ENCODE peak calls at places on chromosomes 2 and 18, in ten cellular contexts. One of them, this sample, is unnamed.

GRCh38 chr2:28717339-28717758 is 34.3 kb upstream of the PPP1CB start:
- DNase-seq in neural progenitor cell: no peak
- DNase-seq in astrocyte: peak; percentile 65
- DNase-seq in colonic mucosa: peak; percentile 24
- DNase-seq in heart right ventricle: peak; percentile 68
- DNase-seq in CD8-positive, alpha-beta T cell: no peak
- DNase-seq in heart left ventricle: no peak
- DNase-seq in A549: peak; percentile 55
- DNase-seq in PC-9: peak; percentile 60
- DNase-seq in cardiac muscle cell: no peak
- DNase-seq in this sample: no peak

GRCh38 chr2:192151848-192152247 is 42.9 kb downstream of the TMEFF2 start:
- DNase-seq in neural progenitor cell: no peak
- DNase-seq in astrocyte: peak; percentile 98
- DNase-seq in colonic mucosa: no peak
- DNase-seq in heart right ventricle: no peak
- DNase-seq in CD8-positive, alpha-beta T cell: no peak
- DNase-seq in heart left ventricle: no peak
- DNase-seq in A549: no peak
- DNase-seq in PC-9: no peak
- DNase-seq in cardiac muscle cell: no peak
- DNase-seq in this sample: no peak

GRCh38 chr2:101704046-101704466 is 6.5 kb downstream of the MAP4K4 start:
- DNase-seq in neural progenitor cell: no peak
- DNase-seq in astrocyte: peak; percentile 74
- DNase-seq in colonic mucosa: no peak
- DNase-seq in heart right ventricle: no peak
- DNase-seq in CD8-positive, alpha-beta T cell: peak; percentile 24
- DNase-seq in heart left ventricle: no peak
- DNase-seq in A549: peak; percentile 32
- DNase-seq in PC-9: no peak
- DNase-seq in cardiac muscle cell: no peak
- DNase-seq in this sample: no peak

GRCh38 chr2:153870308-153870707 is 1.4 kb upstream of the GALNT13 start:
- DNase-seq in neural progenitor cell: peak; percentile 34
- DNase-seq in astrocyte: no peak
- DNase-seq in colonic mucosa: no peak
- DNase-seq in heart right ventricle: no peak
- DNase-seq in CD8-positive, alpha-beta T cell: no peak
- DNase-seq in heart left ventricle: no peak
- DNase-seq in A549: peak; percentile 66
- DNase-seq in PC-9: no peak
- DNase-seq in cardiac muscle cell: peak; percentile 50
- DNase-seq in this sample: no peak

GRCh38 chr2:134689303-134689702 is 29.5 kb downstream of the TMEM163 start:
- DNase-seq in neural progenitor cell: no peak
- DNase-seq in astrocyte: no peak
- DNase-seq in colonic mucosa: no peak
- DNase-seq in heart right ventricle: no peak
- DNase-seq in CD8-positive, alpha-beta T cell: no peak
- DNase-seq in heart left ventricle: no peak
- DNase-seq in A549: no peak
- DNase-seq in PC-9: no peak
- DNase-seq in cardiac muscle cell: no peak
- DNase-seq in this sample: no peak

GRCh38 chr2:141630531-141630930 is 500.3 kb downstream of the LRP1B start:
- DNase-seq in neural progenitor cell: no peak
- DNase-seq in astrocyte: no peak
- DNase-seq in colonic mucosa: no peak
- DNase-seq in heart right ventricle: no peak
- DNase-seq in CD8-positive, alpha-beta T cell: no peak
- DNase-seq in heart left ventricle: no peak
- DNase-seq in A549: no peak
- DNase-seq in PC-9: no peak
- DNase-seq in cardiac muscle cell: no peak
- DNase-seq in this sample: no peak

GRCh38 chr2:19776941-19777514 is 124.8 kb downstream of the TTC32 start:
- DNase-seq in neural progenitor cell: no peak
- DNase-seq in astrocyte: no peak
- DNase-seq in colonic mucosa: no peak
- DNase-seq in heart right ventricle: no peak
- DNase-seq in CD8-positive, alpha-beta T cell: no peak
- DNase-seq in heart left ventricle: no peak
- DNase-seq in A549: no peak
- DNase-seq in PC-9: no peak
- DNase-seq in cardiac muscle cell: no peak
- DNase-seq in this sample: no peak

GRCh38 chr2:204544961-204545860 is at the start of gene PARD3B:
- DNase-seq in neural progenitor cell: peak; percentile 84
- DNase-seq in astrocyte: peak; percentile 56
- DNase-seq in colonic mucosa: peak; percentile 76
- DNase-seq in heart right ventricle: peak; percentile 37
- DNase-seq in CD8-positive, alpha-beta T cell: no peak
- DNase-seq in heart left ventricle: peak; percentile 81
- DNase-seq in A549: peak; percentile 57
- DNase-seq in PC-9: peak; percentile 76
- DNase-seq in cardiac muscle cell: peak; percentile 85
- DNase-seq in this sample: no peak

GRCh38 chr2:162029287-162029901 is 44.6 kb downstream of the DPP4 start:
- DNase-seq in neural progenitor cell: no peak
- DNase-seq in astrocyte: peak; percentile 26
- DNase-seq in colonic mucosa: no peak
- DNase-seq in heart right ventricle: peak; percentile 30
- DNase-seq in CD8-positive, alpha-beta T cell: no peak
- DNase-seq in heart left ventricle: no peak
- DNase-seq in A549: no peak
- DNase-seq in PC-9: peak; percentile 40
- DNase-seq in cardiac muscle cell: no peak
- DNase-seq in this sample: no peak

GRCh38 chr2:203763425-203764272 is 57.2 kb downstream of the CD28 start:
- DNase-seq in neural progenitor cell: no peak
- DNase-seq in astrocyte: no peak
- DNase-seq in colonic mucosa: no peak
- DNase-seq in heart right ventricle: no peak
- DNase-seq in CD8-positive, alpha-beta T cell: no peak
- DNase-seq in heart left ventricle: no peak
- DNase-seq in A549: no peak
- DNase-seq in PC-9: no peak
- DNase-seq in cardiac muscle cell: no peak
- DNase-seq in this sample: no peak

GRCh38 chr2:41698787-41699422 is 348.9 kb upstream of the PKDCC start:
- DNase-seq in neural progenitor cell: peak; percentile 70
- DNase-seq in astrocyte: no peak
- DNase-seq in colonic mucosa: no peak
- DNase-seq in heart right ventricle: peak; percentile 43
- DNase-seq in CD8-positive, alpha-beta T cell: peak; percentile 14
- DNase-seq in heart left ventricle: peak; percentile 66
- DNase-seq in A549: peak; percentile 33
- DNase-seq in PC-9: peak; percentile 13
- DNase-seq in cardiac muscle cell: peak; percentile 49
- DNase-seq in this sample: no peak

GRCh38 chr2:2731885-2732284 is 400.8 kb upstream of the MYT1L start:
- DNase-seq in neural progenitor cell: no peak
- DNase-seq in astrocyte: no peak
- DNase-seq in colonic mucosa: no peak
- DNase-seq in heart right ventricle: no peak
- DNase-seq in CD8-positive, alpha-beta T cell: no peak
- DNase-seq in heart left ventricle: no peak
- DNase-seq in A549: no peak
- DNase-seq in PC-9: no peak
- DNase-seq in cardiac muscle cell: no peak
- DNase-seq in this sample: no peak

GRCh38 chr2:173496746-173497145 is 142.1 kb downstream of the CDCA7 start:
- DNase-seq in neural progenitor cell: no peak
- DNase-seq in astrocyte: peak; percentile 51
- DNase-seq in colonic mucosa: no peak
- DNase-seq in heart right ventricle: no peak
- DNase-seq in CD8-positive, alpha-beta T cell: no peak
- DNase-seq in heart left ventricle: no peak
- DNase-seq in A549: no peak
- DNase-seq in PC-9: no peak
- DNase-seq in cardiac muscle cell: no peak
- DNase-seq in this sample: no peak

GRCh38 chr2:188091235-188091634 is 200.4 kb upstream of the GULP1 start:
- DNase-seq in neural progenitor cell: no peak
- DNase-seq in astrocyte: no peak
- DNase-seq in colonic mucosa: no peak
- DNase-seq in heart right ventricle: no peak
- DNase-seq in CD8-positive, alpha-beta T cell: no peak
- DNase-seq in heart left ventricle: no peak
- DNase-seq in A549: no peak
- DNase-seq in PC-9: no peak
- DNase-seq in cardiac muscle cell: peak; percentile 2
- DNase-seq in this sample: no peak

GRCh38 chr2:225366731-225367130 is 32.8 kb upstream of the NYAP2 start:
- DNase-seq in neural progenitor cell: no peak
- DNase-seq in astrocyte: no peak
- DNase-seq in colonic mucosa: no peak
- DNase-seq in heart right ventricle: no peak
- DNase-seq in CD8-positive, alpha-beta T cell: no peak
- DNase-seq in heart left ventricle: no peak
- DNase-seq in A549: no peak
- DNase-seq in PC-9: no peak
- DNase-seq in cardiac muscle cell: no peak
- DNase-seq in this sample: no peak

GRCh38 chr18:1965016-1965415 is 606.3 kb downstream of the METTL4 start:
- DNase-seq in neural progenitor cell: no peak
- DNase-seq in astrocyte: no peak
- DNase-seq in colonic mucosa: no peak
- DNase-seq in heart right ventricle: no peak
- DNase-seq in CD8-positive, alpha-beta T cell: no peak
- DNase-seq in heart left ventricle: no peak
- DNase-seq in A549: no peak
- DNase-seq in PC-9: no peak
- DNase-seq in cardiac muscle cell: no peak
- DNase-seq in this sample: no peak

GRCh38 chr2:228919808-228920207 is 351.3 kb downstream of the PID1 start:
- DNase-seq in neural progenitor cell: no peak
- DNase-seq in astrocyte: no peak
- DNase-seq in colonic mucosa: no peak
- DNase-seq in heart right ventricle: no peak
- DNase-seq in CD8-positive, alpha-beta T cell: no peak
- DNase-seq in heart left ventricle: no peak
- DNase-seq in A549: no peak
- DNase-seq in PC-9: no peak
- DNase-seq in cardiac muscle cell: no peak
- DNase-seq in this sample: no peak

DNA sequence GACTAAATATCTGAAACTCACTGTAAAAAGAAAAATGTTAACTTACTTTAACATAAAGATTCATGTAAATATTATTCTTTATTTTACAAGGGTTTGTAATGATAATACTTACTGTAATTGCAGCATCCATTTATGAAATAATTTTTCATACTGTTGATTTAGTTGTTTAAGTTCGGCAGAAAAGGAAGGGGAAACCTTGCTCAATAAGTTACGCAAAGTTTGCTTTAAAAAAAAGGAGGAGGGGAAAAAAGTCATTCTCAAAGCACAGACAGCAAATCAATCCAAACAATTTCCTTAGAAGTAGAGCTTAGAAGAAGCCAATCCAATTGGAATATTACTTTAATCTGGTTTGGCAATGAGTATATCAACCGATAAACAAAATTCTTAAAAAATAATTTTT is 32.2 kb downstream of the ORC2 start:
- DNase-seq in neural progenitor cell: no peak
- DNase-seq in astrocyte: no peak
- DNase-seq in colonic mucosa: no peak
- DNase-seq in heart right ventricle: no peak
- DNase-seq in CD8-positive, alpha-beta T cell: no peak
- DNase-seq in heart left ventricle: no peak
- DNase-seq in A549: no peak
- DNase-seq in PC-9: no peak
- DNase-seq in cardiac muscle cell: no peak
- DNase-seq in this sample: no peak
- TF ChIP-seq CTCF in neural progenitor cell: no peak
- TF ChIP-seq CTCF in astrocyte: no peak
- TF ChIP-seq CTCF in colonic mucosa: no peak
- TF ChIP-seq CTCF in heart right ventricle: no peak
- TF ChIP-seq CTCF in CD8-positive, alpha-beta T cell: no peak
- TF ChIP-seq CTCF in heart left ventricle: no peak
- TF ChIP-seq CTCF in A549: no peak
- TF ChIP-seq CTCF in PC-9: no peak
- TF ChIP-seq CTCF in cardiac muscle cell: no peak
- TF ChIP-seq CTCF in this sample: no peak

GRCh38 chr2:62215306-62216064 is 19.6 kb downstream of the B3GNT2 start:
- DNase-seq in neural progenitor cell: no peak
- DNase-seq in astrocyte: peak; percentile 42
- DNase-seq in colonic mucosa: peak; percentile 28
- DNase-seq in heart right ventricle: no peak
- DNase-seq in CD8-positive, alpha-beta T cell: no peak
- DNase-seq in heart left ventricle: no peak
- DNase-seq in A549: no peak
- DNase-seq in PC-9: no peak
- DNase-seq in cardiac muscle cell: no peak
- DNase-seq in this sample: no peak
- H3K4me1 ChIP-seq in neural progenitor cell: peaks cover 16% of the 10 kb centered on the region
- H3K4me1 ChIP-seq in astrocyte: peaks cover 19% of the 10 kb centered on the region
- H3K4me1 ChIP-seq in colonic mucosa: no peaks in the 10 kb centered on the region
- H3K4me1 ChIP-seq in heart right ventricle: peaks cover 40% of the 10 kb centered on the region
- H3K4me1 ChIP-seq in CD8-positive, alpha-beta T cell: peaks cover 85% of the 10 kb centered on the region
- H3K4me1 ChIP-seq in heart left ventricle: peaks cover 86% of the 10 kb centered on the region
- H3K4me1 ChIP-seq in A549: peaks cover 30% of the 10 kb centered on the region
- H3K4me1 ChIP-seq in PC-9: peaks cover 4% of the 10 kb centered on the region
- H3K4me1 ChIP-seq in cardiac muscle cell: peaks cover 9% of the 10 kb centered on the region
- H3K4me1 ChIP-seq in this sample: peaks cover 68% of the 10 kb centered on the region

DNA sequence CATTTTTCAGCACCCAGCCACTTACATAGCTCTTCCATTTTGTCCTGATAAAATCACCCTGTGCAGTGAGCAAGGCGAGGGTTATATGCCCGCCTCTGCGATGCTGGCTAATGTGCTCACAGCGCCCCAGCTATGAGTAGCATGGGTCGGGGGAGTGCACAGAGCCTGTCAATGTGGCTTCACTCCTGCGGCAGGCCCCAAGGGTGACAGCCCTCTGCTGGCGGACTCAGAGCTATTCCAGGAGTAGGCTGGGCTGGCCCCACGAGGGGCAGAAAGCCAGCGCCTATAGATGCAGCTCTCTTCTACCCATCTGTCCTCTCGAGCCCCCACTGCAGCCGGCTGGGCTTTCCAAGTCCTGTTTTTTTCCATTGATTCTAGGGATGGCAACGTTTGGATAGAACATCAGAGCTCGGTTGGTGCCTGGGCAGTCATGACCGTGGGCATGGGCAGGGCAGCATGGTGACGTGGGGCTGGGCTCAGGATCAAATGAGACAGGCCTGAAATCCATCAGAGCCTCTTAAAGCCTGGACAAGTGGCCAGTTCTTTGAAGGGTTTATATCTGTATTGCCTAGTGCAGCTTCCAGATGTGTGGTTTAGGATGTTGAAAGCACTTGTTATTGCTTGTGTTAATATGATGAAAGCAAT is 134.7 kb downstream of the MCFD2 start:
- DNase-seq in neural progenitor cell: peak; percentile 73
- DNase-seq in astrocyte: no peak
- DNase-seq in colonic mucosa: no peak
- DNase-seq in heart right ventricle: peak; percentile 50
- DNase-seq in CD8-positive, alpha-beta T cell: no peak
- DNase-seq in heart left ventricle: peak; percentile 76
- DNase-seq in A549: no peak
- DNase-seq in PC-9: no peak
- DNase-seq in cardiac muscle cell: peak; percentile 82
- DNase-seq in this sample: no peak
- TF ChIP-seq CTCF in neural progenitor cell: peak; percentile 47
- TF ChIP-seq CTCF in astrocyte: no peak
- TF ChIP-seq CTCF in colonic mucosa: no peak
- TF ChIP-seq CTCF in heart right ventricle: peak; percentile 36
- TF ChIP-seq CTCF in CD8-positive, alpha-beta T cell: no peak
- TF ChIP-seq CTCF in heart left ventricle: peak; percentile 47
- TF ChIP-seq CTCF in A549: no peak
- TF ChIP-seq CTCF in PC-9: no peak
- TF ChIP-seq CTCF in cardiac muscle cell: peak; percentile 36
- TF ChIP-seq CTCF in this sample: no peak

GRCh38 chr2:26674771-26675170 is 17.8 kb upstream of the KCNK3 start:
- DNase-seq in neural progenitor cell: no peak
- DNase-seq in astrocyte: no peak
- DNase-seq in colonic mucosa: no peak
- DNase-seq in heart right ventricle: no peak
- DNase-seq in CD8-positive, alpha-beta T cell: no peak
- DNase-seq in heart left ventricle: no peak
- DNase-seq in A549: no peak
- DNase-seq in PC-9: no peak
- DNase-seq in cardiac muscle cell: no peak
- DNase-seq in this sample: no peak
- H3K4me1 ChIP-seq in neural progenitor cell: peaks cover 4% of the 10 kb centered on the region
- H3K4me1 ChIP-seq in astrocyte: peaks cover 8% of the 10 kb centered on the region
- H3K4me1 ChIP-seq in colonic mucosa: no peaks in the 10 kb centered on the region
- H3K4me1 ChIP-seq in heart right ventricle: no peaks in the 10 kb centered on the region
- H3K4me1 ChIP-seq in CD8-positive, alpha-beta T cell: no peaks in the 10 kb centered on the region
- H3K4me1 ChIP-seq in heart left ventricle: no peaks in the 10 kb centered on the region
- H3K4me1 ChIP-seq in A549: peaks cover 16% of the 10 kb centered on the region
- H3K4me1 ChIP-seq in PC-9: peaks cover 33% of the 10 kb centered on the region
- H3K4me1 ChIP-seq in cardiac muscle cell: no peaks in the 10 kb centered on the region
- H3K4me1 ChIP-seq in this sample: no peaks in the 10 kb centered on the region

This sample was measured in vagina.